ENCODE peak calls at places on chromosomes 3 and 15, in eight cellular contexts. Y, X, A, R, H, Q, N and P are unnamed samples.

GRCh38 chr3:150760431-150761200 is 2.4 kb downstream of the SIAH2 start:
- DNase-seq in Y (no peak), X (no peak), A (no peak), R (no peak), H (no peak), Q (peak; percentile 45), N (no peak), P (no peak)

GRCh38 chr3:53221827-53222182 is 34.0 kb downstream of the TKT start:
- DNase-seq in Y (no peak), X (no peak), A (no peak), R (no peak), H (no peak), Q (no peak), N (no peak), P (no peak)

GRCh38 chr3:140467916-140468315 is 209.9 kb upstream of the TRIM42 start:
- DNase-seq in Y (no peak), X (peak; percentile 27), A (no peak), R (no peak), H (no peak), Q (no peak), N (no peak), P (no peak)

GRCh38 chr3:29868702-29869101 is 587.8 kb downstream of the RBMS3 start:
- DNase-seq in Y (no peak), X (no peak), A (no peak), R (no peak), H (no peak), Q (no peak), N (no peak), P (no peak)

GRCh38 chr3:161035711-161036110 is 69.4 kb downstream of the B3GALNT1 start:
- DNase-seq in Y (no peak), X (peak; percentile 97), A (no peak), R (peak; percentile 2), H (no peak), Q (no peak), N (no peak), P (peak; percentile 85)

GRCh38 chr3:132187746-132188145 is 129.5 kb upstream of the ACP3 start:
- DNase-seq in Y (no peak), X (no peak), A (no peak), R (no peak), H (no peak), Q (no peak), N (no peak), P (no peak)

GRCh38 chr3:76765526-76765925 is 274.4 kb upstream of the ROBO2 start:
- DNase-seq in Y (no peak), X (no peak), A (no peak), R (no peak), H (no peak), Q (no peak), N (no peak), P (no peak)

GRCh38 chr3:150602426-150603089 is 563 bp upstream of the SELENOT start:
- DNase-seq in Y (no peak), X (no peak), A (no peak), R (peak; percentile 4), H (no peak), Q (no peak), N (no peak), P (no peak)

GRCh38 chr15:39882602-39883001 is 37.5 kb downstream of the GPR176 start:
- DNase-seq in Y (no peak), X (no peak), A (no peak), R (no peak), H (no peak), Q (no peak), N (no peak), P (no peak)

GRCh38 chr3:46981932-46982471 is 2.5 kb downstream of the NBEAL2 start:
- DNase-seq in Y (peak; percentile 76), X (no peak), A (peak; percentile 42), R (no peak), H (peak; percentile 82), Q (no peak), N (no peak), P (no peak)

GRCh38 chr3:132597660-132598059 is 590 bp downstream of the ACKR4 start:
- DNase-seq in Y (no peak), X (no peak), A (no peak), R (no peak), H (no peak), Q (no peak), N (no peak), P (no peak)

GRCh38 chr3:104631254-104631653 is 735.5 kb upstream of the ALCAM start:
- DNase-seq in Y (no peak), X (no peak), A (no peak), R (no peak), H (no peak), Q (no peak), N (no peak), P (no peak)

GRCh38 chr3:183560607-183561006 is 5.1 kb upstream of the KLHL6 start:
- DNase-seq in Y (no peak), X (no peak), A (no peak), R (no peak), H (no peak), Q (no peak), N (no peak), P (no peak)

GRCh38 chr15:77002436-77002835 is 7.5 kb downstream of the PSTPIP1 start:
- DNase-seq in Y (no peak), X (peak; percentile 24), A (no peak), R (no peak), H (peak; percentile 37), Q (no peak), N (no peak), P (no peak)

GRCh38 chr3:113166719-113167492 is 44.5 kb upstream of the BOC start:
- DNase-seq in Y (no peak), X (peak; percentile 80), A (peak; percentile 50), R (peak; percentile 66), H (no peak), Q (no peak), N (peak; percentile 13), P (peak; percentile 53)

GRCh38 chr3:56421205-56421604 is 47.1 kb downstream of the ERC2 start:
- DNase-seq in Y (no peak), X (peak; percentile 7), A (no peak), R (no peak), H (no peak), Q (no peak), N (no peak), P (no peak)

GRCh38 chr3:47323431-47324277 is 40.9 kb downstream of the KLHL18 start:
- DNase-seq in Y (no peak), X (peak; percentile 63), A (no peak), R (peak; percentile 48), H (no peak), Q (no peak), N (no peak), P (peak; percentile 18)

GRCh38 chr3:33438284-33438668 is 1.9 kb downstream of the UBP1 start:
- DNase-seq in Y (no peak), X (peak; percentile 58), A (no peak), R (peak; percentile 76), H (no peak), Q (no peak), N (no peak), P (peak; percentile 40)

GRCh38 chr3:46538803-46539442 is 27.2 kb downstream of the LRRC2 start:
- DNase-seq in Y (peak; percentile 63), X (peak; percentile 63), A (peak; percentile 49), R (peak; percentile 94), H (peak; percentile 90), Q (peak; percentile 97), N (peak; percentile 44), P (peak; percentile 50)

DNA sequence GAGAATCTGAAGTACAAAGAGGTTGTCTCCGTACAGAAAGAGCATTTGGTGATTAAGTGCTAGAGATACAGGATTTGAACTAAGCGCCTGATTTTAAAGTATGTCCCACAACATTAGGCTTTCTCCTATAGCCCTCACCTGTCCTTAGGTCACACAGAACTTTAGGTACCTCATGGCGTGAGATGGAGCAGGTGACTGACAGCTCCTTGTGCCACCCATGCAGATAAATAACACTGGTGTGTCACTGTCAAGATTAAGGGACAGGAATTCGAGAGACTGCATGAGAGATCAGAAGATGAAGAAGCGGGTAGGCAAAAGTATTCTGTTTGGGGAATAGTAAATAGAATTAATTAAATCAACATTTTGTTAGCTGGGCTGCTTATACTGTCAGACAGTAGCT is 1.1 kb downstream of the BLM start:
- DNase-seq in Y (no peak), X (no peak), A (no peak), R (no peak), H (no peak), Q (no peak), N (no peak), P (no peak)
- H3K4me3 ChIP-seq in Y (no peak overlapping the region), X (peak overlapping the region; percentile 87), A (no peak overlapping the region), R (peak overlapping the region; percentile 88), H (no peak overlapping the region), Q (peak overlapping the region; percentile 71), N (no peak overlapping the region), P (no peak overlapping the region)

GRCh38 chr3:11625376-11626083 is 18.2 kb downstream of the VGLL4 start:
- DNase-seq in Y (no peak), X (no peak), A (no peak), R (no peak), H (no peak), Q (no peak), N (no peak), P (no peak)
- H3K4me3 ChIP-seq in Y (no peak overlapping the region), X (no peak overlapping the region), A (no peak overlapping the region), R (no peak overlapping the region), H (no peak overlapping the region), Q (no peak overlapping the region), N (no peak overlapping the region), P (no peak overlapping the region)

GRCh38 chr3:188439080-188439479 is 285.1 kb downstream of the LPP start:
- DNase-seq in Y (no peak), X (peak; percentile 21), A (no peak), R (no peak), H (no peak), Q (no peak), N (peak; percentile 26), P (no peak)
- H3K4me3 ChIP-seq in Y (no peak overlapping the region), X (no peak overlapping the region), A (no peak overlapping the region), R (no peak overlapping the region), H (no peak overlapping the region), Q (peak overlapping the region; percentile 32), N (no peak overlapping the region), P (no peak overlapping the region)

GRCh38 chr15:99953886-99954285 is 220.6 kb upstream of the LYSMD4 start:
- DNase-seq in Y (no peak), X (no peak), A (no peak), R (no peak), H (no peak), Q (no peak), N (no peak), P (no peak)

GRCh38 chr15:99955181-99955525 is 221.9 kb upstream of the LYSMD4 start:
- DNase-seq in Y (no peak), X (peak; percentile 18), A (no peak), R (no peak), H (no peak), Q (no peak), N (no peak), P (no peak)

GRCh38 chr15:99955532-99955931 is 222.3 kb upstream of the LYSMD4 start:
- DNase-seq in Y (no peak), X (no peak), A (no peak), R (no peak), H (no peak), Q (no peak), N (no peak), P (no peak)

GRCh38 chr15:99954361-99955180 is 221.3 kb upstream of the LYSMD4 start:
- DNase-seq in Y (no peak), X (no peak), A (no peak), R (no peak), H (no peak), Q (no peak), N (no peak), P (peak; percentile 24)

DNA sequence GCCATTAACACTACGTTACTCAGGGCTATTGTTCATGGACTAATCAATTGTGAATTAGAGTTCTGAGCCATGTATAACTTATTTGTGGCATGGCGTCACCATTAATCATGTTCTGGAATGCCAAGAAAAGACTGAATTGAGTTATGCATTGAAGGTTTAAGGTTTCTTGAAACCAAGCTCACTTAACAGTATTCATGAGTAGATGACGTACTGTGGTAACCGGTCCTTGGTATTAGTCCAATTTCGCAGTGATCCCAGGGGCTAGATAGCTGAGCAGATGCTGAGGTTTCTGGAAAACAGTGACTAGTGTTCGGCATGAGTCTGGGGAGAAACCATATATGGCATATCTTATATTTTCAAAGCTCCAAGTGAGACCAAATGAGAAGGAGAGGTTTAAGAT is 218.2 kb upstream of the LYSMD4 start:
- DNase-seq in Y (no peak), X (peak; percentile 92), A (no peak), R (no peak), H (no peak), Q (no peak), N (no peak), P (peak; percentile 56)
- H3K4me3 ChIP-seq in Y (no peak overlapping the region), X (no peak overlapping the region), A (no peak overlapping the region), R (no peak overlapping the region), H (no peak overlapping the region), Q (no peak overlapping the region), N (no peak overlapping the region), P (no peak overlapping the region)